ENCODE peak calls at places on chromosomes 3 and 15, in seven cellular contexts. V is activated effector memory CD4-positive, alpha-beta T cell treated with Interleukin-2 at 50 U/mL for 16 hours; A is stimulated activated naive CD8-positive, alpha-beta T cell treated with anti-CD3 and anti-CD28 coated beads, Interleukin-15, Interleukin-2, amounts not matched to agents 100 U/mL and 50 U/mL, for 24 hours; R is amniotic stem cell; N is M059J; S is pons; X is mesothelial cell of epicardium. I is an unnamed sample.

GRCh38 chr15:60840703-60841411 is 361.9 kb upstream of the ICE2 start:
- DNase-seq in N (no peak), R (no peak), X (no peak), V (peak), S (no peak), A (peak), I (no peak)

GRCh38 chr3:15332405-15333098 is at the start of gene SH3BP5:
- DNase-seq in S (peak), N (peak), V (peak), R (peak), X (peak), A (peak), I (peak)

GRCh38 chr15:81330351-81331085 is 6.6 kb upstream of the STARD5 start:
- DNase-seq in S (no peak), X (no peak), R (no peak), A (no peak), N (no peak), V (no peak), I (no peak)

GRCh38 chr3:73499787-73500186 is 125.0 kb downstream of the PDZRN3 start:
- DNase-seq in V (no peak), R (no peak), X (no peak), N (no peak), S (no peak), A (no peak), I (no peak)

GRCh38 chr15:80142646-80143045 is 10.2 kb upstream of the FAH start:
- DNase-seq in S (no peak), X (no peak), V (no peak), R (no peak), N (no peak), A (no peak), I (no peak)

GRCh38 chr3:184460276-184460675 is 80.4 kb downstream of the CHRD start:
- DNase-seq in R (no peak), A (no peak), N (peak), X (no peak), V (no peak), S (no peak), I (peak)

GRCh38 chr3:186787642-186788481 is 4.5 kb downstream of the EIF4A2 start:
- DNase-seq in A (no peak), N (no peak), X (no peak), V (no peak), S (no peak), R (no peak), I (no peak)

GRCh38 chr3:66408458-66408857 is 92.4 kb downstream of the LRIG1 start:
- DNase-seq in A (no peak), N (no peak), X (no peak), S (no peak), V (no peak), R (no peak), I (no peak)

GRCh38 chr15:90028376-90028775 is 27.3 kb downstream of the ZNF710 start:
- DNase-seq in X (no peak), N (no peak), V (no peak), A (no peak), S (no peak), R (no peak), I (no peak)

GRCh38 chr15:36430721-36431265 is 148.6 kb upstream of the CDIN1 start:
- DNase-seq in V (no peak), A (no peak), R (no peak), X (no peak), N (no peak), S (no peak), I (no peak)

GRCh38 chr15:38275951-38276350 is 23.3 kb downstream of the SPRED1 start:
- DNase-seq in R (no peak), V (no peak), A (no peak), X (no peak), S (no peak), N (no peak), I (no peak)

GRCh38 chr15:36136054-36136453 is 443.4 kb upstream of the CDIN1 start:
- DNase-seq in R (no peak), X (no peak), A (no peak), S (no peak), V (no peak), N (no peak), I (no peak)

GRCh38 chr3:139695701-139696422 is 18.1 kb upstream of the NMNAT3 start:
- DNase-seq in R (no peak), S (no peak), N (no peak), X (no peak), A (no peak), V (no peak), I (no peak)

GRCh38 chr3:174202561-174202960 is 656.6 kb upstream of the NAALADL2 start:
- DNase-seq in R (no peak), N (peak), S (no peak), A (no peak), V (no peak), X (no peak), I (no peak)

GRCh38 chr3:173065543-173065970 is 75.5 kb downstream of the SPATA16 start:
- DNase-seq in R (no peak), S (no peak), X (no peak), A (no peak), N (peak), V (no peak), I (peak)

GRCh38 chr15:82699726-82700125 is 9.9 kb downstream of the AP3B2 start:
- DNase-seq in X (no peak), V (no peak), A (no peak), N (peak), S (no peak), R (no peak), I (peak)

GRCh38 chr3:136196064-136196400 is at the start of gene MSL2:
- DNase-seq in S (no peak), R (no peak), N (peak), A (no peak), X (no peak), V (no peak), I (no peak)

GRCh38 chr3:59502806-59503205 is 453.0 kb upstream of the CFAP20DC start:
- DNase-seq in S (no peak), A (peak), X (no peak), N (peak), V (no peak), R (peak), I (peak)